ENCODE peak calls at places on chromosomes 2 and 18, in seven cellular contexts. One of them, this sample, is unnamed.

GRCh38 chr2:191039616-191040015 is 25.6 kb upstream of the STAT1 start:
- DNase-seq in body of pancreas: no peak
- DNase-seq in HepG2: no peak
- DNase-seq in IMR-90: no peak
- DNase-seq in PC-3: no peak
- DNase-seq in fibroblast of the aortic adventitia: no peak
- DNase-seq in stomach: no peak
- DNase-seq in this sample: no peak

GRCh38 chr18:24605454-24605853 is 145.0 kb downstream of the HRH4 start:
- DNase-seq in body of pancreas: no peak
- DNase-seq in HepG2: no peak
- DNase-seq in IMR-90: peak
- DNase-seq in PC-3: no peak
- DNase-seq in fibroblast of the aortic adventitia: no peak
- DNase-seq in stomach: no peak
- DNase-seq in this sample: no peak

GRCh38 chr2:232699110-232699509 is 2.0 kb downstream of the GIGYF2 start:
- DNase-seq in body of pancreas: no peak
- DNase-seq in HepG2: no peak
- DNase-seq in IMR-90: no peak
- DNase-seq in PC-3: peak
- DNase-seq in fibroblast of the aortic adventitia: no peak
- DNase-seq in stomach: no peak
- DNase-seq in this sample: no peak

GRCh38 chr2:43220982-43221659 is 5.3 kb downstream of the ZFP36L2 start:
- DNase-seq in body of pancreas: peak
- DNase-seq in HepG2: no peak
- DNase-seq in IMR-90: peak
- DNase-seq in PC-3: no peak
- DNase-seq in fibroblast of the aortic adventitia: peak
- DNase-seq in stomach: peak
- DNase-seq in this sample: peak

GRCh38 chr2:232888839-232889529 is 18.9 kb downstream of the SNORC start:
- DNase-seq in body of pancreas: no peak
- DNase-seq in HepG2: no peak
- DNase-seq in IMR-90: no peak
- DNase-seq in PC-3: no peak
- DNase-seq in fibroblast of the aortic adventitia: no peak
- DNase-seq in stomach: peak
- DNase-seq in this sample: no peak

GRCh38 chr2:162677476-162677875 is 161.1 kb downstream of the KCNH7 start:
- DNase-seq in body of pancreas: no peak
- DNase-seq in HepG2: no peak
- DNase-seq in IMR-90: no peak
- DNase-seq in PC-3: peak
- DNase-seq in fibroblast of the aortic adventitia: no peak
- DNase-seq in stomach: no peak
- DNase-seq in this sample: peak

GRCh38 chr2:225615514-225615913 is 216.0 kb downstream of the NYAP2 start:
- DNase-seq in body of pancreas: no peak
- DNase-seq in HepG2: no peak
- DNase-seq in IMR-90: no peak
- DNase-seq in PC-3: no peak
- DNase-seq in fibroblast of the aortic adventitia: no peak
- DNase-seq in stomach: no peak
- DNase-seq in this sample: peak

GRCh38 chr2:18345848-18346247 is 214.6 kb downstream of the RDH14 start:
- DNase-seq in body of pancreas: peak
- DNase-seq in HepG2: no peak
- DNase-seq in IMR-90: peak
- DNase-seq in PC-3: peak
- DNase-seq in fibroblast of the aortic adventitia: peak
- DNase-seq in stomach: peak
- DNase-seq in this sample: peak

GRCh38 chr2:45607701-45608100 is 3.4 kb downstream of the SRBD1 start:
- DNase-seq in body of pancreas: no peak
- DNase-seq in HepG2: peak
- DNase-seq in IMR-90: no peak
- DNase-seq in PC-3: peak
- DNase-seq in fibroblast of the aortic adventitia: peak
- DNase-seq in stomach: no peak
- DNase-seq in this sample: no peak

GRCh38 chr2:98157557-98157956 is 70.6 kb downstream of the VWA3B start:
- DNase-seq in body of pancreas: no peak
- DNase-seq in HepG2: no peak
- DNase-seq in IMR-90: no peak
- DNase-seq in PC-3: peak
- DNase-seq in fibroblast of the aortic adventitia: no peak
- DNase-seq in stomach: no peak
- DNase-seq in this sample: no peak

GRCh38 chr2:191020742-191021381 is 6.9 kb upstream of the STAT1 start:
- DNase-seq in body of pancreas: peak
- DNase-seq in HepG2: peak
- DNase-seq in IMR-90: peak
- DNase-seq in PC-3: peak
- DNase-seq in fibroblast of the aortic adventitia: peak
- DNase-seq in stomach: peak
- DNase-seq in this sample: peak

GRCh38 chr2:80703532-80703931 is 399.0 kb upstream of the LRRTM1 start:
- DNase-seq in body of pancreas: no peak
- DNase-seq in HepG2: no peak
- DNase-seq in IMR-90: no peak
- DNase-seq in PC-3: no peak
- DNase-seq in fibroblast of the aortic adventitia: no peak
- DNase-seq in stomach: no peak
- DNase-seq in this sample: no peak

GRCh38 chr2:43228782-43229659 is 2.6 kb upstream of the ZFP36L2 start:
- DNase-seq in body of pancreas: peak
- DNase-seq in HepG2: no peak
- DNase-seq in IMR-90: no peak
- DNase-seq in PC-3: peak
- DNase-seq in fibroblast of the aortic adventitia: peak
- DNase-seq in stomach: no peak
- DNase-seq in this sample: peak

GRCh38 chr2:69715964-69716363 is 26.0 kb upstream of the ANXA4 start:
- DNase-seq in body of pancreas: no peak
- DNase-seq in HepG2: no peak
- DNase-seq in IMR-90: peak
- DNase-seq in PC-3: no peak
- DNase-seq in fibroblast of the aortic adventitia: peak
- DNase-seq in stomach: no peak
- DNase-seq in this sample: no peak

GRCh38 chr2:19819097-19820065 is 82.4 kb downstream of the TTC32 start:
- DNase-seq in body of pancreas: no peak
- DNase-seq in HepG2: no peak
- DNase-seq in IMR-90: peak
- DNase-seq in PC-3: peak
- DNase-seq in fibroblast of the aortic adventitia: peak
- DNase-seq in stomach: no peak
- DNase-seq in this sample: peak

GRCh38 chr2:168431301-168432024 is 24.6 kb upstream of the CERS6 start:
- DNase-seq in body of pancreas: no peak
- DNase-seq in HepG2: no peak
- DNase-seq in IMR-90: no peak
- DNase-seq in PC-3: no peak
- DNase-seq in fibroblast of the aortic adventitia: no peak
- DNase-seq in stomach: no peak
- DNase-seq in this sample: no peak

GRCh38 chr2:219464286-219465032 is 29.8 kb downstream of the SPEG start:
- DNase-seq in body of pancreas: no peak
- DNase-seq in HepG2: no peak
- DNase-seq in IMR-90: no peak
- DNase-seq in PC-3: no peak
- DNase-seq in fibroblast of the aortic adventitia: no peak
- DNase-seq in stomach: no peak
- DNase-seq in this sample: no peak

GRCh38 chr2:143878131-143878530 is 641.8 kb downstream of the ZEB2 start:
- DNase-seq in body of pancreas: no peak
- DNase-seq in HepG2: no peak
- DNase-seq in IMR-90: no peak
- DNase-seq in PC-3: no peak
- DNase-seq in fibroblast of the aortic adventitia: no peak
- DNase-seq in stomach: no peak
- DNase-seq in this sample: no peak

GRCh38 chr2:219249203-219249980 is 3.7 kb upstream of the TUBA4B start:
- DNase-seq in body of pancreas: peak
- DNase-seq in HepG2: peak
- DNase-seq in IMR-90: peak
- DNase-seq in PC-3: peak
- DNase-seq in fibroblast of the aortic adventitia: peak
- DNase-seq in stomach: peak
- DNase-seq in this sample: peak

GRCh38 chr2:127408807-127409099 is 9.5 kb upstream of the PROC start:
- DNase-seq in body of pancreas: no peak
- DNase-seq in HepG2: peak
- DNase-seq in IMR-90: no peak
- DNase-seq in PC-3: no peak
- DNase-seq in fibroblast of the aortic adventitia: no peak
- DNase-seq in stomach: no peak
- DNase-seq in this sample: no peak
- H3K4me3 ChIP-seq in body of pancreas: no peak
- H3K4me3 ChIP-seq in HepG2: peak
- H3K4me3 ChIP-seq in IMR-90: no peak
- H3K4me3 ChIP-seq in PC-3: peak
- H3K4me3 ChIP-seq in fibroblast of the aortic adventitia: no peak
- H3K4me3 ChIP-seq in stomach: peak
- H3K4me3 ChIP-seq in this sample: no peak

GRCh38 chr2:142040554-142040953 is 90.3 kb downstream of the LRP1B start:
- DNase-seq in body of pancreas: no peak
- DNase-seq in HepG2: no peak
- DNase-seq in IMR-90: no peak
- DNase-seq in PC-3: peak
- DNase-seq in fibroblast of the aortic adventitia: no peak
- DNase-seq in stomach: no peak
- DNase-seq in this sample: no peak

GRCh38 chr2:142038826-142039225 is 92.0 kb downstream of the LRP1B start:
- DNase-seq in body of pancreas: no peak
- DNase-seq in HepG2: no peak
- DNase-seq in IMR-90: no peak
- DNase-seq in PC-3: no peak
- DNase-seq in fibroblast of the aortic adventitia: no peak
- DNase-seq in stomach: no peak
- DNase-seq in this sample: peak

GRCh38 chr2:142037051-142037450 is 93.8 kb downstream of the LRP1B start:
- DNase-seq in body of pancreas: no peak
- DNase-seq in HepG2: no peak
- DNase-seq in IMR-90: no peak
- DNase-seq in PC-3: peak
- DNase-seq in fibroblast of the aortic adventitia: no peak
- DNase-seq in stomach: no peak
- DNase-seq in this sample: peak

GRCh38 chr2:142041105-142041504 is 89.7 kb downstream of the LRP1B start:
- DNase-seq in body of pancreas: no peak
- DNase-seq in HepG2: no peak
- DNase-seq in IMR-90: no peak
- DNase-seq in PC-3: peak
- DNase-seq in fibroblast of the aortic adventitia: no peak
- DNase-seq in stomach: no peak
- DNase-seq in this sample: peak

DNA sequence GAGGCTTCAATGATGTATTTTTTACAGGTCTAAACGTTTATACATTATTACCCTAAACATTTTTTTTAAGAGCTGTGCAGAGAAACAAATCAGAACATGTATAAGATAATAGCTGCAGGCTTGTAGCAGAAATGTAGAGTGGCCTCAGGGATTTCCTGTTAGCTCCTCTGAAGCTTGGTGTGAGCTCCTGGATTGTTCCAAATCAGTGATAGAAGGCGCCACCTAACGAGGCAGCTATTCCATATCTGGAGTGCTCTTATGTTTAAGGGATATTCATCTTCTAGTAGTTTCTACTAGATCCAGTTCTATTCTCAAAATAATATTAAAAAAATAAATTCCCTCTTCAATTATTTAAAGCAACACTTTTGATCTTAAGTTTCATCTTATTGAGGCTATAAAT is 93.1 kb downstream of the LRP1B start:
- DNase-seq in body of pancreas: no peak
- DNase-seq in HepG2: no peak
- DNase-seq in IMR-90: no peak
- DNase-seq in PC-3: peak
- DNase-seq in fibroblast of the aortic adventitia: no peak
- DNase-seq in stomach: no peak
- DNase-seq in this sample: peak
- TF ChIP-seq CTCF in body of pancreas: no peak
- TF ChIP-seq CTCF in HepG2: no peak
- TF ChIP-seq CTCF in IMR-90: no peak
- TF ChIP-seq CTCF in PC-3: no peak
- TF ChIP-seq CTCF in fibroblast of the aortic adventitia: no peak
- TF ChIP-seq CTCF in stomach: no peak
- TF ChIP-seq CTCF in this sample: no peak

DNA sequence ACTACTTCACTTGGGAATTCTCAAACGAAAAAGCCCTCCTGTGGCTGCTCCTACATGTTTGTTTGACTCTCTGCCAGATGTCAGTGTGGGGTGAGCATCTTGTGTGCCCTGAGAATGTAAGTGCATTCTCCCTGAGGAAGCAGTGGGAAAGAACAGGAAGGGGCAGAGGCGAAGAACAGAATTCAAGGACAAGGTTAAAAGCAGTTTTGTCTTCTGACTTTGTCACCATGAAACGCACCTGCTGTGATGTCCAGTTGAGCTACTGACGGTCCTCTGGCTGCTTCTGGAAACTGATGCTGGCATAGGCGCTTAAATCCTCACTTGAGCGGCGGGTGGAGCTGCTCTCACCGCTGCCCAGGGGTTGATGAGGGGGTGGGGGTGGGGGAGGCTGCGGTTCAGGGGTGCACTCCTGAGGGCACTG is 4.9 kb downstream of the IRS1 start:
- DNase-seq in body of pancreas: peak
- DNase-seq in HepG2: no peak
- DNase-seq in IMR-90: peak
- DNase-seq in PC-3: peak
- DNase-seq in fibroblast of the aortic adventitia: peak
- DNase-seq in stomach: no peak
- DNase-seq in this sample: peak
- H3K4me3 ChIP-seq in body of pancreas: no peak
- H3K4me3 ChIP-seq in HepG2: peak
- H3K4me3 ChIP-seq in IMR-90: peak
- H3K4me3 ChIP-seq in PC-3: peak
- H3K4me3 ChIP-seq in fibroblast of the aortic adventitia: peak
- H3K4me3 ChIP-seq in stomach: peak
- H3K4me3 ChIP-seq in this sample: peak

DNA sequence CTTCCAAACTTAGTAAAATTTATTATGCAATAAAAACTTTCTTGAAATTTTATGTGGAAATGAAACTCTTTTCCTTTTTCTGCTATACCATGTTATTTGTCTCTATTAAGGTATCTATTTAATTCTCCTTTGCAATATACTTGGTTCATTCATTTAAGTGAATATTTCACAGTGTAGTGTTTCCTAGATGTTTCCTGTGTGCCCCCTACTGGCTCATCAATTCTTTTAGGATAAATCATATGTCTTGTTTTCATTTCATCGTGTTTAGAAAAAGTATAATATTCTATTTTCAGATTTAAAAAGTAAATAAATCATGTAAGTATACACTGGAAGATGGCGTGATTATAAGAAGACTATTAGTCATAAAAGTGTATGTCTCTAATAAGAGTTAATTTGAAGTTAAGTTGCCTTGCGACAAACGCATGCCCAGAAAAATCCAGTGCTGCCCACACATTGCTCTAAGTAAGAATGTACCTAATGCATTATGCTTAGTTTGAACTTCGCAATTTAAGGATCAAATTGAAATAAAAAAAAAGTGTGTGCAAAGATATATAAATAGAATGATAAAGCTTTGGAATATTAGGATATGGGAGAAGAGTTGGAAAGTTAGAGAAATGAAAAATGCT is 525.4 kb downstream of the KCNJ3 start:
- DNase-seq in body of pancreas: no peak
- DNase-seq in HepG2: peak
- DNase-seq in IMR-90: no peak
- DNase-seq in PC-3: peak
- DNase-seq in fibroblast of the aortic adventitia: no peak
- DNase-seq in stomach: no peak
- DNase-seq in this sample: peak
- TF ChIP-seq CTCF in body of pancreas: peak
- TF ChIP-seq CTCF in HepG2: peak
- TF ChIP-seq CTCF in IMR-90: no peak
- TF ChIP-seq CTCF in PC-3: peak
- TF ChIP-seq CTCF in fibroblast of the aortic adventitia: no peak
- TF ChIP-seq CTCF in stomach: peak
- TF ChIP-seq CTCF in this sample: no peak